ENCODE peak calls at places on chromosome 13, in eight cellular contexts. One of them, this sample, is unnamed.

GRCh38 chr13:26482451-26483197 is 74.9 kb upstream of the WASF3 start:
- DNase-seq in body of pancreas: peak; percentile 78
- DNase-seq in BE2C: peak; percentile 65
- DNase-seq in CD8-positive, alpha-beta T cell: peak; percentile 79
- DNase-seq in heart left ventricle: peak; percentile 37
- DNase-seq in PC-3: peak; percentile 82
- DNase-seq in GM23338: peak; percentile 89
- DNase-seq in naive thymus-derived CD4-positive, alpha-beta T cell: peak; percentile 71
- DNase-seq in this sample: peak; percentile 77

GRCh38 chr13:98576215-98576945 is 527 bp downstream of the STK24 start:
- DNase-seq in body of pancreas: peak; percentile 56
- DNase-seq in BE2C: peak; percentile 52
- DNase-seq in CD8-positive, alpha-beta T cell: peak; percentile 49
- DNase-seq in heart left ventricle: peak; percentile 74
- DNase-seq in PC-3: no peak
- DNase-seq in GM23338: peak; percentile 57
- DNase-seq in naive thymus-derived CD4-positive, alpha-beta T cell: peak; percentile 41
- DNase-seq in this sample: peak; percentile 57

GRCh38 chr13:46041335-46041934 is 11.1 kb downstream of the ZC3H13 start:
- DNase-seq in body of pancreas: no peak
- DNase-seq in BE2C: no peak
- DNase-seq in CD8-positive, alpha-beta T cell: no peak
- DNase-seq in heart left ventricle: no peak
- DNase-seq in PC-3: no peak
- DNase-seq in GM23338: no peak
- DNase-seq in naive thymus-derived CD4-positive, alpha-beta T cell: no peak
- DNase-seq in this sample: no peak

GRCh38 chr13:28047784-28048388 is 52.5 kb downstream of the FLT3 start:
- DNase-seq in body of pancreas: no peak
- DNase-seq in BE2C: no peak
- DNase-seq in CD8-positive, alpha-beta T cell: no peak
- DNase-seq in heart left ventricle: no peak
- DNase-seq in PC-3: peak; percentile 42
- DNase-seq in GM23338: no peak
- DNase-seq in naive thymus-derived CD4-positive, alpha-beta T cell: no peak
- DNase-seq in this sample: no peak

GRCh38 chr13:36549771-36550170 is 117.5 kb downstream of the CCNA1 start:
- DNase-seq in body of pancreas: no peak
- DNase-seq in BE2C: peak; percentile 38
- DNase-seq in CD8-positive, alpha-beta T cell: no peak
- DNase-seq in heart left ventricle: peak; percentile 35
- DNase-seq in PC-3: no peak
- DNase-seq in GM23338: peak; percentile 31
- DNase-seq in naive thymus-derived CD4-positive, alpha-beta T cell: no peak
- DNase-seq in this sample: no peak

GRCh38 chr13:34623331-34623730 is 318.7 kb upstream of the NBEA start:
- DNase-seq in body of pancreas: no peak
- DNase-seq in BE2C: no peak
- DNase-seq in CD8-positive, alpha-beta T cell: no peak
- DNase-seq in heart left ventricle: no peak
- DNase-seq in PC-3: no peak
- DNase-seq in GM23338: no peak
- DNase-seq in naive thymus-derived CD4-positive, alpha-beta T cell: no peak
- DNase-seq in this sample: no peak

GRCh38 chr13:86932935-86933334 is 738.2 kb upstream of the SLITRK5 start:
- DNase-seq in body of pancreas: no peak
- DNase-seq in BE2C: no peak
- DNase-seq in CD8-positive, alpha-beta T cell: no peak
- DNase-seq in heart left ventricle: no peak
- DNase-seq in PC-3: no peak
- DNase-seq in GM23338: peak; percentile 69
- DNase-seq in naive thymus-derived CD4-positive, alpha-beta T cell: no peak
- DNase-seq in this sample: no peak

GRCh38 chr13:76879211-76879875 is 6.9 kb downstream of the KCTD12 start:
- DNase-seq in body of pancreas: peak; percentile 23
- DNase-seq in BE2C: no peak
- DNase-seq in CD8-positive, alpha-beta T cell: peak; percentile 67
- DNase-seq in heart left ventricle: peak; percentile 71
- DNase-seq in PC-3: peak; percentile 65
- DNase-seq in GM23338: no peak
- DNase-seq in naive thymus-derived CD4-positive, alpha-beta T cell: peak; percentile 46
- DNase-seq in this sample: peak; percentile 39

GRCh38 chr13:84431646-84432045 is 549.4 kb upstream of the SLITRK1 start:
- DNase-seq in body of pancreas: no peak
- DNase-seq in BE2C: no peak
- DNase-seq in CD8-positive, alpha-beta T cell: no peak
- DNase-seq in heart left ventricle: no peak
- DNase-seq in PC-3: no peak
- DNase-seq in GM23338: no peak
- DNase-seq in naive thymus-derived CD4-positive, alpha-beta T cell: no peak
- DNase-seq in this sample: no peak

GRCh38 chr13:44096906-44097305 is 217.2 kb downstream of the LACC1 start:
- DNase-seq in body of pancreas: no peak
- DNase-seq in BE2C: no peak
- DNase-seq in CD8-positive, alpha-beta T cell: no peak
- DNase-seq in heart left ventricle: no peak
- DNase-seq in PC-3: no peak
- DNase-seq in GM23338: no peak
- DNase-seq in naive thymus-derived CD4-positive, alpha-beta T cell: no peak
- DNase-seq in this sample: no peak

GRCh38 chr13:114112231-114112825 is 20.1 kb downstream of the RASA3 start:
- DNase-seq in body of pancreas: no peak
- DNase-seq in BE2C: no peak
- DNase-seq in CD8-positive, alpha-beta T cell: no peak
- DNase-seq in heart left ventricle: no peak
- DNase-seq in PC-3: no peak
- DNase-seq in GM23338: no peak
- DNase-seq in naive thymus-derived CD4-positive, alpha-beta T cell: no peak
- DNase-seq in this sample: no peak

GRCh38 chr13:42485272-42485671 is 88.7 kb upstream of the TNFSF11 start:
- DNase-seq in body of pancreas: no peak
- DNase-seq in BE2C: no peak
- DNase-seq in CD8-positive, alpha-beta T cell: no peak
- DNase-seq in heart left ventricle: no peak
- DNase-seq in PC-3: no peak
- DNase-seq in GM23338: no peak
- DNase-seq in naive thymus-derived CD4-positive, alpha-beta T cell: no peak
- DNase-seq in this sample: no peak

GRCh38 chr13:42484396-42484795 is 89.6 kb upstream of the TNFSF11 start:
- DNase-seq in body of pancreas: no peak
- DNase-seq in BE2C: no peak
- DNase-seq in CD8-positive, alpha-beta T cell: no peak
- DNase-seq in heart left ventricle: no peak
- DNase-seq in PC-3: peak; percentile 17
- DNase-seq in GM23338: no peak
- DNase-seq in naive thymus-derived CD4-positive, alpha-beta T cell: no peak
- DNase-seq in this sample: no peak

GRCh38 chr13:42490676-42491075 is 83.3 kb upstream of the TNFSF11 start:
- DNase-seq in body of pancreas: no peak
- DNase-seq in BE2C: no peak
- DNase-seq in CD8-positive, alpha-beta T cell: no peak
- DNase-seq in heart left ventricle: no peak
- DNase-seq in PC-3: peak; percentile 63
- DNase-seq in GM23338: no peak
- DNase-seq in naive thymus-derived CD4-positive, alpha-beta T cell: no peak
- DNase-seq in this sample: no peak

GRCh38 chr13:42487221-42487620 is 86.7 kb upstream of the TNFSF11 start:
- DNase-seq in body of pancreas: no peak
- DNase-seq in BE2C: no peak
- DNase-seq in CD8-positive, alpha-beta T cell: no peak
- DNase-seq in heart left ventricle: no peak
- DNase-seq in PC-3: peak; percentile 76
- DNase-seq in GM23338: no peak
- DNase-seq in naive thymus-derived CD4-positive, alpha-beta T cell: no peak
- DNase-seq in this sample: no peak

DNA sequence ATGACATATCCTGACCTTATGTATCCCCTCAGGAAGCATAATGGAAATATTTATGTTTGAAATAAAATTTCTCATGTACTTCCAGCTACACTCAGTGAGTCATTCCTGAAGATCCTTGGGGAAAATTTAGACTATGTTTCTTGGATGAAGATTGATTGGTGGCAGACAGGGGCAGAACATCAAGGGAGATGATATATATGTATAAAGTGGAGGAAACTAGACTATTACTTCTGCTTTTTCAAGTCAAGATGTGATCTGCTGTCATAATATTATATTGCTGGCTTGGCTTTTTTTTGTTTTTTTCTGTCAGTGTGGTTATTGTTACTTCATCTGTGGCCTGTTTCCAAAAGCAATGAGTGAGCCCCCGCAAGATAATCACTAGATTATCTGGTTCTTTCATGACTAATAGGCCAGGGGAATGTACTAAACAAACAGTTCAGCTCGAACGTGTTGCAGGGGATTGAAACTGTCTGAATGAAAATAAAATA is 87.2 kb upstream of the TNFSF11 start:
- DNase-seq in body of pancreas: no peak
- DNase-seq in BE2C: no peak
- DNase-seq in CD8-positive, alpha-beta T cell: no peak
- DNase-seq in heart left ventricle: no peak
- DNase-seq in PC-3: peak; percentile 88
- DNase-seq in GM23338: no peak
- DNase-seq in naive thymus-derived CD4-positive, alpha-beta T cell: no peak
- DNase-seq in this sample: no peak
- H3K4me3 ChIP-seq in body of pancreas: no peak overlapping the region
- H3K4me3 ChIP-seq in BE2C: no peak overlapping the region
- H3K4me3 ChIP-seq in CD8-positive, alpha-beta T cell: no peak overlapping the region
- H3K4me3 ChIP-seq in heart left ventricle: no peak overlapping the region
- H3K4me3 ChIP-seq in PC-3: peak overlapping the region; percentile 39
- H3K4me3 ChIP-seq in GM23338: no peak overlapping the region
- H3K4me3 ChIP-seq in naive thymus-derived CD4-positive, alpha-beta T cell: no peak overlapping the region
- H3K4me3 ChIP-seq in this sample: no peak overlapping the region

DNA sequence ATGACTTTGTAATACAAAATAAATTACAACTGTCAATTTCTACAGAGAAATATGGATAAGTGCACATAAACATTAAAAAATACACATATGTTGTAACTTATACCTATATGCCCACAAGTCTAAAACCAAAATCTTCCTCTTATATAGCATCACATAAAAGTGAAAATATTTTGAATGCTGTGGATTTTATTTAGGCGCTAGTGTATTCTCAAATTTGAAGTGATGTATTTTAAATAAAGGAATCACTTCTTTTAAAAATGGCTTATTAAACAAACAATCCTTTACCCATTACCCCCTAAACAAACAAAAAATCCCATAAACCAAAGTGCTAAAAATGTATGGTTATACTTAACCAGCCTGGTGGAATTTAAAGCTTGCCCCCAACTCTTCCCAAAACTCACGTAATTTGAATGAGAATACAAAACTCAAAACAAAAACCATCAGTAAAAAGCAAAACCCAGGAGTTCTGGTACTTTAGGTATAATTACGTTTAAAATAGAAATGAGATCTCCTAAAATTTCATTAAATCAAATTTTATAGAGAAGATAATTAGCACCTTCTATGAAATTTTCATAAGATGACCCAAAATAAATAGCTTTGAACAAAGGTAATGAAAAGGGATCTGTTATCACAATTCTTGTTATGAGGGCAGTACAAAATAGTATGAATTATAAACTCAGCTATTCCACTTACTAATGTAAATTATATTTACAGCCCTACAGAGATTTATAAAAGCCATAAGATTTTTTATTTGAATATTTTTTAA is 63.5 kb downstream of the KCNRG start:
- DNase-seq in body of pancreas: no peak
- DNase-seq in BE2C: no peak
- DNase-seq in CD8-positive, alpha-beta T cell: no peak
- DNase-seq in heart left ventricle: no peak
- DNase-seq in PC-3: no peak
- DNase-seq in GM23338: no peak
- DNase-seq in naive thymus-derived CD4-positive, alpha-beta T cell: no peak
- DNase-seq in this sample: no peak
- H3K4me1 ChIP-seq in body of pancreas: peaks cover 29% of the 10 kb centered on the region
- H3K4me1 ChIP-seq in BE2C: no peaks in the 10 kb centered on the region
- H3K4me1 ChIP-seq in CD8-positive, alpha-beta T cell: peaks cover 28% of the 10 kb centered on the region
- H3K4me1 ChIP-seq in heart left ventricle: peaks cover 26% of the 10 kb centered on the region
- H3K4me1 ChIP-seq in PC-3: peaks cover 24% of the 10 kb centered on the region
- H3K4me1 ChIP-seq in GM23338: peaks cover 25% of the 10 kb centered on the region
- H3K4me1 ChIP-seq in naive thymus-derived CD4-positive, alpha-beta T cell: peaks cover 9% of the 10 kb centered on the region
- H3K4me1 ChIP-seq in this sample: peaks cover 65% of the 10 kb centered on the region

DNA sequence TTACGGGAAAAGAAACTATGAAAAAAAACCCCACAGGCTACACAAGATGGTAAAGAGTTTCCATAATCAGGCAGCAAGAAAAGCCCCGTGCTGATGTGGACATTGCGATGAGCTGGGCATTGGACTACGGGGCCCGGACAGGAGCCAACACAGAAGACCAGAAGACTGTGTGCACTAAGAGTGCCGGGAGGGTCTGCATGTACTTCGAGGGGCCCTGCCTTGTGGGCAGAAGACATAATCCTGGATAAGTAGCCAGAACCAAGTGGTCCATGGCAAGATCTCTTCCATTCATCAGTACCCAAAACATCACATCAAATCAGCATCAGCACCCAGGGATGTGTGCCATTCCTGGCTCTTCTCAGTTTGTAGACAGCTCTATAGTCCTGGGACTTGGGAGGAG is 317.8 kb downstream of the FGF9 start:
- DNase-seq in body of pancreas: no peak
- DNase-seq in BE2C: no peak
- DNase-seq in CD8-positive, alpha-beta T cell: no peak
- DNase-seq in heart left ventricle: no peak
- DNase-seq in PC-3: no peak
- DNase-seq in GM23338: no peak
- DNase-seq in naive thymus-derived CD4-positive, alpha-beta T cell: no peak
- DNase-seq in this sample: no peak
- H3K27me3 ChIP-seq in body of pancreas: no peaks in the 10 kb centered on the region
- H3K27me3 ChIP-seq in BE2C: no peaks in the 10 kb centered on the region
- H3K27me3 ChIP-seq in CD8-positive, alpha-beta T cell: no peaks in the 10 kb centered on the region
- H3K27me3 ChIP-seq in heart left ventricle: no peaks in the 10 kb centered on the region
- H3K27me3 ChIP-seq in PC-3: no peaks in the 10 kb centered on the region
- H3K27me3 ChIP-seq in GM23338: no peaks in the 10 kb centered on the region
- H3K27me3 ChIP-seq in naive thymus-derived CD4-positive, alpha-beta T cell: no peaks in the 10 kb centered on the region
- H3K27me3 ChIP-seq in this sample: no peaks in the 10 kb centered on the region

GRCh38 chr13:73268306-73268705 is 209.5 kb downstream of the KLF5 start:
- DNase-seq in body of pancreas: no peak
- DNase-seq in BE2C: peak; percentile 47
- DNase-seq in CD8-positive, alpha-beta T cell: no peak
- DNase-seq in heart left ventricle: no peak
- DNase-seq in PC-3: peak; percentile 96
- DNase-seq in GM23338: no peak
- DNase-seq in naive thymus-derived CD4-positive, alpha-beta T cell: no peak
- DNase-seq in this sample: no peak

GRCh38 chr13:73261739-73262216 is 203.0 kb downstream of the KLF5 start:
- DNase-seq in body of pancreas: no peak
- DNase-seq in BE2C: peak; percentile 12
- DNase-seq in CD8-positive, alpha-beta T cell: no peak
- DNase-seq in heart left ventricle: no peak
- DNase-seq in PC-3: peak; percentile 48
- DNase-seq in GM23338: no peak
- DNase-seq in naive thymus-derived CD4-positive, alpha-beta T cell: no peak
- DNase-seq in this sample: no peak

GRCh38 chr13:73262862-73263627 is 204.2 kb downstream of the KLF5 start:
- DNase-seq in body of pancreas: no peak
- DNase-seq in BE2C: no peak
- DNase-seq in CD8-positive, alpha-beta T cell: no peak
- DNase-seq in heart left ventricle: no peak
- DNase-seq in PC-3: peak; percentile 33
- DNase-seq in GM23338: no peak
- DNase-seq in naive thymus-derived CD4-positive, alpha-beta T cell: no peak
- DNase-seq in this sample: no peak

GRCh38 chr13:73266640-73267180 is 207.9 kb downstream of the KLF5 start:
- DNase-seq in body of pancreas: no peak
- DNase-seq in BE2C: no peak
- DNase-seq in CD8-positive, alpha-beta T cell: no peak
- DNase-seq in heart left ventricle: no peak
- DNase-seq in PC-3: no peak
- DNase-seq in GM23338: no peak
- DNase-seq in naive thymus-derived CD4-positive, alpha-beta T cell: no peak
- DNase-seq in this sample: no peak
- H3K4me3 ChIP-seq in body of pancreas: no peak overlapping the region
- H3K4me3 ChIP-seq in BE2C: no peak overlapping the region
- H3K4me3 ChIP-seq in CD8-positive, alpha-beta T cell: no peak overlapping the region
- H3K4me3 ChIP-seq in heart left ventricle: no peak overlapping the region
- H3K4me3 ChIP-seq in PC-3: no peak overlapping the region
- H3K4me3 ChIP-seq in GM23338: no peak overlapping the region
- H3K4me3 ChIP-seq in naive thymus-derived CD4-positive, alpha-beta T cell: no peak overlapping the region
- H3K4me3 ChIP-seq in this sample: no peak overlapping the region

This sample was measured in CD4-positive, alpha-beta memory T cell.